ENCODE peak calls at places on chromosomes 1 and 21, in ten cellular contexts. U is activated T-cell treated with anti-CD3 and anti-CD28 coated beads, Interleukin-2, amount 50 U/mL, for 48 hours; Q is stimulated activated CD4-positive, alpha-beta T cell treated with anti-CD3 and anti-CD28 coated beads, Interleukin-1b, Interleukin-23, amount 100 ng/mL, for 4 hours; O is gastrocnemius medialis; A is lower lobe of right lung; W is substantia nigra; Z is stimulated activated CD8-positive, alpha-beta memory T cell treated with anti-CD3 and anti-CD28 coated beads, Interleukin-15, amount 100 ng/mL, for 1 hour; K is mesothelial cell of epicardium; Y is NCI-H187 treated with DMSO at 0.1 percent for 48 hours; B is amniotic epithelial cell. E is an unnamed sample.
A peak's percentile ranks its signal among the peaks of the same experiment; 100 is the strongest.

GRCh38 chr1:224873645-224874369 is 55.7 kb upstream of the DNAH14 start:
- DNase-seq in U (no peak), Q (no peak), O (no peak), A (no peak), W (no peak), Z (no peak), K (no peak), Y (no peak), B (peak; percentile 86), E (peak; percentile 77)

GRCh38 chr1:211703812-211704566 is 28.6 kb upstream of the NEK2 start:
- DNase-seq in U (no peak), Q (no peak), O (no peak), A (no peak), W (no peak), Z (no peak), K (no peak), Y (peak; percentile 81), B (no peak), E (no peak)

GRCh38 chr1:47931395-47931794 is 65.8 kb downstream of the TRABD2B start:
- DNase-seq in U (no peak), Q (no peak), O (no peak), A (no peak), W (no peak), Z (no peak), K (no peak), Y (no peak), B (no peak), E (no peak)

GRCh38 chr1:53134961-53135734 is 7.3 kb downstream of the SLC1A7 start:
- DNase-seq in U (no peak), Q (no peak), O (no peak), A (no peak), W (no peak), Z (no peak), K (no peak), Y (no peak), B (peak; percentile 84), E (no peak)

GRCh38 chr1:151639466-151639865 is 27.6 kb downstream of the SNX27 start:
- DNase-seq in U (no peak), Q (no peak), O (no peak), A (no peak), W (no peak), Z (no peak), K (no peak), Y (no peak), B (peak; percentile 83), E (peak; percentile 74)

GRCh38 chr1:36096500-36097412 is 8.1 kb downstream of the ADPRS start:
- DNase-seq in U (peak; percentile 37), Q (no peak), O (no peak), A (no peak), W (no peak), Z (no peak), K (no peak), Y (no peak), B (no peak), E (no peak)

GRCh38 chr21:29148535-29148934 is 18.1 kb downstream of the MAP3K7CL start:
- DNase-seq in U (peak; percentile 22), Q (no peak), O (no peak), A (no peak), W (no peak), Z (no peak), K (no peak), Y (no peak), B (peak; percentile 22), E (no peak)

GRCh38 chr21:15224346-15225086 is 159.7 kb upstream of the NRIP1 start:
- DNase-seq in U (no peak), Q (no peak), O (no peak), A (no peak), W (no peak), Z (no peak), K (no peak), Y (no peak), B (peak; percentile 97), E (peak; percentile 89)

GRCh38 chr1:8090241-8090702 is 64.2 kb upstream of the ERRFI1 start:
- DNase-seq in U (no peak), Q (no peak), O (no peak), A (no peak), W (no peak), Z (no peak), K (no peak), Y (no peak), B (peak; percentile 98), E (peak; percentile 98)

GRCh38 chr1:225617479-225617878 is 35.4 kb downstream of the ENAH start:
- DNase-seq in U (no peak), Q (no peak), O (no peak), A (no peak), W (no peak), Z (no peak), K (no peak), Y (no peak), B (peak; percentile 33), E (peak; percentile 63)

GRCh38 chr1:35852241-35852640 is 30.8 kb upstream of the AGO1 start:
- DNase-seq in U (no peak), Q (no peak), O (no peak), A (no peak), W (no peak), Z (no peak), K (no peak), Y (no peak), B (no peak), E (no peak)

GRCh38 chr1:168687796-168688195 is 41.2 kb downstream of the DPT start:
- DNase-seq in U (no peak), Q (no peak), O (no peak), A (no peak), W (no peak), Z (no peak), K (no peak), Y (no peak), B (no peak), E (peak; percentile 12)

GRCh38 chr21:21179619-21180336 is 181.6 kb downstream of the NCAM2 start:
- DNase-seq in U (no peak), Q (no peak), O (no peak), A (no peak), W (no peak), Z (no peak), K (no peak), Y (no peak), B (no peak), E (no peak)

GRCh38 chr1:37288900-37289299 is 185.5 kb upstream of the ZC3H12A start:
- DNase-seq in U (peak; percentile 24), Q (no peak), O (no peak), A (no peak), W (no peak), Z (no peak), K (no peak), Y (no peak), B (no peak), E (no peak)

GRCh38 chr1:205430631-205431305 is 8.9 kb upstream of the LEMD1 start:
- DNase-seq in U (peak; percentile 74), Q (peak; percentile 50), O (peak; percentile 48), A (peak; percentile 66), W (peak; percentile 11), Z (peak; percentile 26), K (peak; percentile 78), Y (peak; percentile 50), B (peak; percentile 38), E (peak; percentile 8)

GRCh38 chr1:184877992-184878391 is 96.3 kb downstream of the NIBAN1 start:
- DNase-seq in U (no peak), Q (no peak), O (no peak), A (no peak), W (no peak), Z (no peak), K (no peak), Y (no peak), B (no peak), E (no peak)

GRCh38 chr1:115089443-115090340 is at the start of gene TSPAN2:
- DNase-seq in U (peak; percentile 67), Q (peak; percentile 43), O (no peak), A (peak; percentile 76), W (no peak), Z (peak; percentile 35), K (peak; percentile 66), Y (no peak), B (peak; percentile 21), E (peak; percentile 29)

GRCh38 chr1:177817969-177818872 is 151.6 kb downstream of the SEC16B start:
- DNase-seq in U (no peak), Q (no peak), O (no peak), A (no peak), W (no peak), Z (no peak), K (no peak), Y (peak; percentile 73), B (no peak), E (no peak)

GRCh38 chr1:182476625-182477024 is 26.7 kb downstream of the RGSL1 start:
- DNase-seq in U (no peak), Q (no peak), O (no peak), A (no peak), W (no peak), Z (no peak), K (no peak), Y (no peak), B (no peak), E (no peak)

GRCh38 chr1:178688244-178688643 is 36.8 kb upstream of the RALGPS2 start:
- DNase-seq in U (no peak), Q (no peak), O (peak; percentile 65), A (no peak), W (no peak), Z (no peak), K (no peak), Y (no peak), B (peak; percentile 68), E (peak; percentile 41)

GRCh38 chr1:1290238-1290731 is 10.0 kb downstream of the SCNN1D start:
- DNase-seq in U (peak; percentile 69), Q (peak; percentile 66), O (no peak), A (peak; percentile 70), W (no peak), Z (peak; percentile 35), K (peak; percentile 77), Y (peak; percentile 9), B (peak; percentile 20), E (no peak)

GRCh38 chr21:15856813-15857212 is 127.0 kb downstream of the USP25 start:
- DNase-seq in U (no peak), Q (no peak), O (no peak), A (no peak), W (no peak), Z (no peak), K (no peak), Y (no peak), B (no peak), E (no peak)

GRCh38 chr1:166857995-166858394 is 18.1 kb downstream of the TADA1 start:
- DNase-seq in U (no peak), Q (no peak), O (no peak), A (no peak), W (no peak), Z (no peak), K (no peak), Y (no peak), B (no peak), E (no peak)

GRCh38 chr1:26021647-26022403 is at the start of gene EXTL1:
- DNase-seq in U (no peak), Q (no peak), O (peak; percentile 83), A (no peak), W (no peak), Z (no peak), K (peak; percentile 56), Y (no peak), B (peak; percentile 46), E (no peak)

GRCh38 chr1:171254859-171255258 is 6.6 kb downstream of the FMO1 start:
- DNase-seq in U (no peak), Q (no peak), O (no peak), A (no peak), W (no peak), Z (no peak), K (no peak), Y (no peak), B (peak; percentile 35), E (peak; percentile 29)

GRCh38 chr1:244435562-244436205 is 16.0 kb downstream of the ADSS2 start:
- DNase-seq in U (peak; percentile 46), Q (peak; percentile 1), O (no peak), A (no peak), W (no peak), Z (no peak), K (no peak), Y (no peak), B (peak; percentile 61), E (peak; percentile 88)

GRCh38 chr1:201703646-201704438 is 125.1 kb upstream of the IPO9 start:
- DNase-seq in U (peak; percentile 83), Q (peak; percentile 53), O (peak; percentile 70), A (peak; percentile 88), W (peak; percentile 81), Z (peak; percentile 42), K (peak; percentile 91), Y (no peak), B (peak; percentile 63), E (peak; percentile 75)

GRCh38 chr21:39660596-39660995 is 47.9 kb downstream of the B3GALT5 start:
- DNase-seq in U (no peak), Q (no peak), O (no peak), A (no peak), W (no peak), Z (no peak), K (peak; percentile 67), Y (no peak), B (peak; percentile 95), E (peak; percentile 7)

E was measured in HCEC 1CT.